ENCODE peak calls at places on chromosomes 13 and 19, in six cellular contexts. G is neural progenitor cell, R is mammary epithelial cell, Z is GM23338, N is hepatocyte, F is keratinocyte. E is an unnamed sample.

GRCh38 chr13:58843071-58843470 is 1211.5 kb downstream of the PCDH17 start:
- DNase-seq in G (no peak), R (no peak), Z (no peak), N (no peak), F (no peak), E (no peak)

GRCh38 chr19:13156968-13157882 is 7.0 kb downstream of the IER2 start:
- DNase-seq in G (no peak), R (no peak), Z (no peak), N (no peak), F (no peak), E (peak)

GRCh38 chr19:12664406-12665280 is 1.9 kb downstream of the MAN2B1 start:
- DNase-seq in G (peak), R (no peak), Z (peak), N (no peak), F (no peak), E (no peak)

GRCh38 chr13:67437246-67437645 is 207.1 kb upstream of the PCDH9 start:
- DNase-seq in G (no peak), R (no peak), Z (no peak), N (no peak), F (no peak), E (no peak)

GRCh38 chr13:113474179-113474578 is 16.3 kb downstream of the DCUN1D2 start:
- DNase-seq in G (no peak), R (peak), Z (no peak), N (no peak), F (no peak), E (no peak)

GRCh38 chr13:26213345-26213744 is 8.8 kb downstream of the RNF6 start:
- DNase-seq in G (no peak), R (no peak), Z (no peak), N (no peak), F (no peak), E (no peak)

GRCh38 chr19:4831351-4832340 is at the start of gene TICAM1:
- DNase-seq in G (no peak), R (peak), Z (peak), N (peak), F (no peak), E (peak)

GRCh38 chr13:79642596-79642995 is 161.6 kb downstream of the NDFIP2 start:
- DNase-seq in G (no peak), R (no peak), Z (peak), N (no peak), F (no peak), E (no peak)

GRCh38 chr19:6103217-6103644 is 7.1 kb downstream of the RFX2 start:
- DNase-seq in G (no peak), R (peak), Z (no peak), N (no peak), F (peak), E (peak)

GRCh38 chr13:23740002-23740401 is 149.2 kb downstream of the MIPEP start:
- DNase-seq in G (no peak), R (no peak), Z (no peak), N (no peak), F (no peak), E (no peak)

GRCh38 chr13:70809588-70809987 is 701.3 kb upstream of the KLHL1 start:
- DNase-seq in G (no peak), R (no peak), Z (peak), N (no peak), F (no peak), E (no peak)

GRCh38 chr13:70923863-70924752 is 815.9 kb upstream of the KLHL1 start:
- DNase-seq in G (no peak), R (no peak), Z (no peak), N (no peak), F (no peak), E (no peak)

GRCh38 chr19:37669336-37669963 is 14.2 kb upstream of the ZFP30 start:
- DNase-seq in G (no peak), R (no peak), Z (peak), N (no peak), F (no peak), E (no peak)

GRCh38 chr13:19673473-19674430 is 40.3 kb downstream of the MPHOSPH8 start:
- DNase-seq in G (no peak), R (no peak), Z (no peak), N (no peak), F (no peak), E (no peak)

GRCh38 chr19:49594157-49595005 is 3.4 kb downstream of the PRR12 start:
- DNase-seq in G (no peak), R (no peak), Z (no peak), N (peak), F (no peak), E (no peak)

GRCh38 chr13:111204438-111205177 is 89.5 kb downstream of the ARHGEF7 start:
- DNase-seq in G (peak), R (peak), Z (peak), N (peak), F (no peak), E (no peak)

GRCh38 chr13:105925496-105925895 is 610.0 kb downstream of the EFNB2 start:
- DNase-seq in G (no peak), R (peak), Z (no peak), N (peak), F (peak), E (peak)

GRCh38 chr19:12550951-12551832 is at the start of gene ZNF564:
- DNase-seq in G (peak), R (peak), Z (peak), N (peak), F (peak), E (peak)

GRCh38 chr13:40207110-40207478 is 459.3 kb downstream of the FOXO1 start:
- DNase-seq in G (no peak), R (no peak), Z (no peak), N (no peak), F (no peak), E (no peak)

GRCh38 chr13:79631260-79631659 is 150.3 kb downstream of the NDFIP2 start:
- DNase-seq in G (no peak), R (peak), Z (peak), N (peak), F (peak), E (peak)

GRCh38 chr13:19185086-19185864 is 3.7 kb upstream of the TUBA3C start:
- DNase-seq in G (no peak), R (no peak), Z (no peak), N (no peak), F (no peak), E (no peak)

GRCh38 chr19:5345895-5346386 is 5.3 kb upstream of the PTPRS start:
- DNase-seq in G (no peak), R (peak), Z (no peak), N (no peak), F (peak), E (peak)

GRCh38 chr13:68047889-68048288 is 817.8 kb upstream of the PCDH9 start:
- DNase-seq in G (peak), R (peak), Z (peak), N (no peak), F (no peak), E (peak)

DNA sequence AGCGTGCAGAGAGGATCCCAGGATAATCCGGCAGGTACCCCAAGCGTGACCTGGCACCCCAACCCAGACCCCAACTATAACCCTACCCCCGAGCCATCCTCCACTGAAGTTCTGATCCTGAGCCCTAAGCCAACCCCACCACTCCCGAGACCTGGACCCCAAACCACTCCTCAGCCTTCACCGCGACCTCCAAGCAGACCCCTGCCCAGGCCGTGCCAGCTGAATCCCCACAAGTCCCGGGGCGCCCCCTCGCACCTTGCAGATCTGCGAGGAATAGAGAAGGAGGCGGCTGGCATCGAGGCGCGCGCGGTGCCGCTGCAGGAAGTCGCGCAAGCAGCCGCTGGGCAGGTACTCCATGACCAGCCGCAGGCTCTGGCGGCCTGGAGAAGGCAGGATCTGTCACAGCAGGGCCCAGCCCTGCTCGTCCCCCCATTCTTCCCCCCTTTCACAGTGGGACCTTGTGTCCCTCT is 10.1 kb upstream of the INSL3 start:
- DNase-seq in G (peak), R (no peak), Z (peak), N (no peak), F (no peak), E (no peak)
- TF ChIP-seq EZH2 in G (peak), R (no peak), Z (no peak), N (no peak), F (no peak), E (no peak)

GRCh38 chr19:29528350-29528945 is 2.7 kb downstream of the VSTM2B start:
- DNase-seq in G (peak), R (peak), Z (peak), N (peak), F (peak), E (peak)
- TF ChIP-seq EZH2 in G (peak), R (no peak), Z (peak), N (peak), F (no peak), E (no peak)

GRCh38 chr19:35380450-35381124 is 9.7 kb downstream of the GPR42 start:
- DNase-seq in G (no peak), R (no peak), Z (no peak), N (peak), F (no peak), E (no peak)
- TF ChIP-seq EZH2 in G (no peak), R (no peak), Z (no peak), N (no peak), F (no peak), E (no peak)

DNA sequence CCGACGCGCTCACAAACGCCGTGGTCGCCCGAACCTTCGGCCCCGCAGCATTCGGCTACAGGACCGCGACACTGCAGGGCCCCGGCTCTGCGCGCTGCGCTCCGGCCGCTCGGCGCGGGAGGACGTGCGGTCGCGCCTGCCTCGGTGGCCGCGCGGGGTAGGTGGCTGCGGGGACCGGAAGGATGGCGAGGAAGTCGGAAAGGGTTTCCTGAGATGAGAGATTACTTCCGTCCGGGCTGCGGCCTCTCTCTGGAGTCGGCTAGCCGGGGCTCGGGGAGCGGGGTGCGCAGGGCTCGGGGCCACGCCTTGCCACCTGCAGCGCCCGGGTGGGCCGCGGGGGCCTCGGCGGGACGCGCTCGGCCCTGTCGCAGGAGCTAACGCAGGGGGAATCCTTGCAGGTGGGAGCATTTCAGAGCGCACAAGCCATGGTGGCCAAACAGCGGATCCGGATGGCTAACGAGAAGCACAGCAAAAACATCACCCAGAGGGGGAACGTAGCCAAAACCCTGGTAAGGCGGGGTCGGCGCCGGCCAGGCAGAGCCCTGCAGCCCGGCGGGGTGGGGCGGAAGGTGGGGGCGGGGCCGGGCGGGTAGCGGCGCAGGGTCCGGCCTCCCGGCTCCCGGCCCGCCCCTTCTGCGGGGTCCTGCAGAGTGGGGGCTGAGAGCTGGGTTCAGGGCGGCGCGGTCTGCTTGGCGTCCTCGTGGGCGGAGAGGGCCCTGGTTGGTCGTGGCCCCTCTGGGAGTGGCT is at the start of gene SERP2:
- DNase-seq in G (peak), R (no peak), Z (peak), N (peak), F (no peak), E (no peak)
- TF ChIP-seq EZH2 in G (no peak), R (no peak), Z (no peak), N (no peak), F (no peak), E (no peak)

GRCh38 chr13:99894835-99895427 is 76.6 kb downstream of the ZIC5 start:
- DNase-seq in G (peak), R (no peak), Z (peak), N (no peak), F (no peak), E (no peak)
- TF ChIP-seq EZH2 in G (no peak), R (no peak), Z (peak), N (no peak), F (peak), E (no peak)

DNA sequence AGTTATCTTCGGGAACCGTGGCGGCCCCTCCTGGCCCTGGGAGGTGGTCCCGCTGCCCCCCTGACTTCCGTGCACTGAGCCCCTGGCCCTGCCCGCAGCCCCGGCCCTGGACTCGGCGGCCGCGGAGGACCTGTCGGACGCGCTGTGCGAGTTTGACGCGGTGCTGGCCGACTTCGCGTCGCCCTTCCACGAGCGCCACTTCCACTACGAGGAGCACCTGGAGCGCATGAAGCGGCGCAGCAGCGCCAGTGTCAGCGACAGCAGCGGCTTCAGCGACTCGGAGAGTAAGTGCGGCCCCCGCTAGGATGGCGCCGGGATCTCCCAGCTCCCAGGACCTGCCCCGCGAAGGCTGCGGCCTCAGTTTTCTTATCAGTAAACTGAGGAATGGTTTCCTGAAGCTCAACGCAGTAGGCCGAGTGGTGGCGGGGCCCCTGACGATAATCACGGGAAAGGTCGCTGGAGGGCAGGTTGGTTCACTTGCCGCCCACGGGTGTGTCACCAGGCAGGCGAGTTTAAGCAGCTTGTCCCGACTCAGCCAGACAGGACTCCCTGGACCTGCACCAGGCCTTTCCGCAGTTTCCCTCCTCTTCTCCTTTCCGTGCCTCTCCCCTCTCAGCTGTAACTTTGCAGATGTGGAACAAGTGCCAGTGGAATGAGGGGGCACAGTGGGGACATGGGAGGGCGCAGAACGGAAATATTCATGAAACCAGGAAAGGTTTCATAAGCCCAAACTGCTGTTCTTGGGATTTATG is 1.0 kb downstream of the RGCC start:
- DNase-seq in G (peak), R (peak), Z (peak), N (peak), F (no peak), E (peak)
- TF ChIP-seq EZH2 in G (peak), R (no peak), Z (peak), N (peak), F (peak), E (no peak)

DNA sequence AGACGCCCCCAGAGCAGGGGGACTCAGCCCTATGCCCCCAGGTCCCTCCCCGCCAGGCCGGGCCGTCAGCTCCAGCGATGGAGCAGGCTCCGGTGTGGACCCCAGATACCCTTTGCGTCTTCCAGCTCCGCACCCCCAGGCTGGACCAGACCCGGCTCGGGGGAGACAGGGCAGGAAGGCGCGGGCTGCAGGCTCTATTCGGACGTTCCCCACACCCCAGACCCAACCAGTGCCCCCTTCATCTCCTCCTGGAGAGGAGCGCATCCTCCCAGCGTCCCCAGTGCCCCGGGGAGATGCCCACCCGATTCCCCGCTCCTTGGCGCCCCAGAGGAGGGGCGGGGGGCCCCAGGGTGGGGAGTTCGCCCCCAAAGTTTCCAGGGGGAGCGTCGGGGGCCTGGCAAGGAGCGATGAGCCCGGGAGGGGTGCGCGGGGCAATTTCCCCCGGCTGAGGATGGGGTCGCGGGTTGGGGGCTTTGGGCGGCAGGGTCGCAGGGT is 389 bp downstream of the LINGO3 start:
- DNase-seq in G (no peak), R (no peak), Z (peak), N (no peak), F (no peak), E (no peak)
- TF ChIP-seq EZH2 in G (no peak), R (no peak), Z (no peak), N (no peak), F (peak), E (no peak)

GRCh38 chr13:96091932-96092253 is 2.0 kb downstream of the HS6ST3 start:
- DNase-seq in G (no peak), R (no peak), Z (no peak), N (no peak), F (no peak), E (no peak)

GRCh38 chr13:96093296-96094006 is 3.5 kb downstream of the HS6ST3 start:
- DNase-seq in G (no peak), R (no peak), Z (no peak), N (no peak), F (no peak), E (peak)

GRCh38 chr13:96089749-96090239 is at the start of gene HS6ST3:
- DNase-seq in G (peak), R (peak), Z (peak), N (no peak), F (no peak), E (peak)

GRCh38 chr13:96090240-96091101 is 564 bp downstream of the HS6ST3 start:
- DNase-seq in G (peak), R (no peak), Z (peak), N (peak), F (no peak), E (no peak)

GRCh38 chr13:96091164-96091931 is 1.4 kb downstream of the HS6ST3 start:
- DNase-seq in G (peak), R (no peak), Z (peak), N (peak), F (no peak), E (no peak)
- TF ChIP-seq EZH2 in G (peak), R (peak), Z (peak), N (peak), F (peak), E (peak)

GRCh38 chr19:1470864-1471513 is 8.0 kb downstream of the C19orf25 start:
- DNase-seq in G (peak), R (no peak), Z (peak), N (peak), F (no peak), E (peak)
- TF ChIP-seq EZH2 in G (no peak), R (no peak), Z (no peak), N (no peak), F (peak), E (no peak)